ENCODE peak calls at places on chromosome 12, in eight cellular contexts. One of them, this sample, is unnamed.
A peak's percentile ranks its signal among the peaks of the same experiment; 100 is the strongest.

GRCh38 chr12:66555113-66555512 is 123.8 kb downstream of the GRIP1 start:
- DNase-seq in A549: no peak
- DNase-seq in GM12891: no peak
- DNase-seq in right lobe of liver: no peak
- DNase-seq in lower leg skin: no peak
- DNase-seq in IMR-90: no peak
- DNase-seq in testis: no peak
- DNase-seq in uterus: no peak
- DNase-seq in this sample: no peak

GRCh38 chr12:30862486-30862885 is 64.1 kb upstream of the TSPAN11 start:
- DNase-seq in A549: no peak
- DNase-seq in GM12891: no peak
- DNase-seq in right lobe of liver: peak; percentile 75
- DNase-seq in lower leg skin: no peak
- DNase-seq in IMR-90: peak; percentile 17
- DNase-seq in testis: peak; percentile 73
- DNase-seq in uterus: no peak
- DNase-seq in this sample: peak; percentile 38

GRCh38 chr12:40063424-40063823 is 42.5 kb downstream of the SLC2A13 start:
- DNase-seq in A549: no peak
- DNase-seq in GM12891: no peak
- DNase-seq in right lobe of liver: no peak
- DNase-seq in lower leg skin: no peak
- DNase-seq in IMR-90: no peak
- DNase-seq in testis: no peak
- DNase-seq in uterus: no peak
- DNase-seq in this sample: no peak

GRCh38 chr12:96383991-96384390 is 16.2 kb downstream of the CDK17 start:
- DNase-seq in A549: no peak
- DNase-seq in GM12891: no peak
- DNase-seq in right lobe of liver: no peak
- DNase-seq in lower leg skin: no peak
- DNase-seq in IMR-90: no peak
- DNase-seq in testis: no peak
- DNase-seq in uterus: no peak
- DNase-seq in this sample: no peak

GRCh38 chr12:60191676-60192359 is 596.0 kb downstream of the SLC16A7 start:
- DNase-seq in A549: no peak
- DNase-seq in GM12891: no peak
- DNase-seq in right lobe of liver: no peak
- DNase-seq in lower leg skin: no peak
- DNase-seq in IMR-90: peak; percentile 64
- DNase-seq in testis: no peak
- DNase-seq in uterus: no peak
- DNase-seq in this sample: no peak

GRCh38 chr12:116594325-116595038 is 35.3 kb downstream of the MAP1LC3B2 start:
- DNase-seq in A549: no peak
- DNase-seq in GM12891: no peak
- DNase-seq in right lobe of liver: peak; percentile 45
- DNase-seq in lower leg skin: peak; percentile 51
- DNase-seq in IMR-90: no peak
- DNase-seq in testis: no peak
- DNase-seq in uterus: no peak
- DNase-seq in this sample: peak; percentile 51

GRCh38 chr12:89707992-89708792 is 446 bp downstream of the ATP2B1 start:
- DNase-seq in A549: peak; percentile 29
- DNase-seq in GM12891: no peak
- DNase-seq in right lobe of liver: peak; percentile 54
- DNase-seq in lower leg skin: peak; percentile 35
- DNase-seq in IMR-90: peak; percentile 17
- DNase-seq in testis: peak; percentile 45
- DNase-seq in uterus: peak; percentile 34
- DNase-seq in this sample: peak; percentile 77

GRCh38 chr12:116818341-116818856 is 62.8 kb downstream of the HRK start:
- DNase-seq in A549: no peak
- DNase-seq in GM12891: no peak
- DNase-seq in right lobe of liver: peak; percentile 62
- DNase-seq in lower leg skin: peak; percentile 16
- DNase-seq in IMR-90: peak; percentile 23
- DNase-seq in testis: peak; percentile 31
- DNase-seq in uterus: peak; percentile 35
- DNase-seq in this sample: peak; percentile 58

GRCh38 chr12:104939089-104939488 is 19.0 kb downstream of the SLC41A2 start:
- DNase-seq in A549: no peak
- DNase-seq in GM12891: no peak
- DNase-seq in right lobe of liver: no peak
- DNase-seq in lower leg skin: no peak
- DNase-seq in IMR-90: no peak
- DNase-seq in testis: no peak
- DNase-seq in uterus: no peak
- DNase-seq in this sample: no peak

DNA sequence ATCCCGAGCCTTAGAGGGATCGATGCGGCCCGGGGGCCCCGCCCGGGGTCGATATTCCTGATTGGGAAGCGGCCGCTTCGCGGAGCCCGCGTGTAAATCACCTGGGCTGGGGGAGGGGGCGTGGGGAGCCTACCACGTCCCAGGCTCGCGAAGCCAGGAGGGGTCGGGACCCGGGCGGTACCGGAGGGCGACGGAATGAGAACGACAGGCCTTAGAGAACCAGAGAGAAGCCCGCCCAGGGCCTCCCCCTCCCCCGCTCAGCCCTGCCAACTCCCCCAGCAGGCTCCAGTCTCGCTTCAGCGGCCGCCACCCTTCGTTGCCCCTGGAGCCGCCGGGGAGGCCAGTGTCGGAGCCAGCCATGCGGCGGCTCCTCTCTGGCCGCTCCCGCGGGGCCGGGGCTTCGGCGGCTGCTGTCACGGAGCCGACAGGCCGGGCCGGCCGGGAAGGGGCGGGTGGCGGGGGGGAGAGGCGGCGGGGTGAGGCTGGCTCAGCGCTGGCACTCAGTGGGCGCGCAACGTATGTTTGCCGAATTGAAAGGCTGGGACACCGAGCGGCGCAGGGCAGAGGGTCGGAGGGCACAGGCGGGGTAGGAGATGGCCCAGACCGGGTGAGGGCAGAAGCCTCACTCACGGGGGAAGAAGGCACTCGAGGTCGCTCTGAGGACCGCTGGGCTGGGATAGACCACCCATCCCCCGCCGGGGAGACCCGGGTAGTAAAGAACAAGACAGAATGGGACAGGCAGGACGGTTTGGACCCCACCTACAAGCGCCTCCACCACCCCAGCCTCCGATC is 1.4 kb upstream of the DNAJC22 start:
- DNase-seq in A549: no peak
- DNase-seq in GM12891: peak; percentile 64
- DNase-seq in right lobe of liver: peak; percentile 63
- DNase-seq in lower leg skin: no peak
- DNase-seq in IMR-90: no peak
- DNase-seq in testis: peak; percentile 30
- DNase-seq in uterus: no peak
- DNase-seq in this sample: peak; percentile 74
- TF ChIP-seq POLR2A in A549: no peak
- TF ChIP-seq POLR2A in GM12891: no peak
- TF ChIP-seq POLR2A in right lobe of liver: no peak
- TF ChIP-seq POLR2A in lower leg skin: no peak
- TF ChIP-seq POLR2A in IMR-90: no peak
- TF ChIP-seq POLR2A in testis: no peak
- TF ChIP-seq POLR2A in uterus: no peak
- TF ChIP-seq POLR2A in this sample: no peak

GRCh38 chr12:63782466-63782865 is 2.8 kb downstream of the RXYLT1 start:
- DNase-seq in A549: no peak
- DNase-seq in GM12891: no peak
- DNase-seq in right lobe of liver: no peak
- DNase-seq in lower leg skin: no peak
- DNase-seq in IMR-90: no peak
- DNase-seq in testis: no peak
- DNase-seq in uterus: no peak
- DNase-seq in this sample: no peak

DNA sequence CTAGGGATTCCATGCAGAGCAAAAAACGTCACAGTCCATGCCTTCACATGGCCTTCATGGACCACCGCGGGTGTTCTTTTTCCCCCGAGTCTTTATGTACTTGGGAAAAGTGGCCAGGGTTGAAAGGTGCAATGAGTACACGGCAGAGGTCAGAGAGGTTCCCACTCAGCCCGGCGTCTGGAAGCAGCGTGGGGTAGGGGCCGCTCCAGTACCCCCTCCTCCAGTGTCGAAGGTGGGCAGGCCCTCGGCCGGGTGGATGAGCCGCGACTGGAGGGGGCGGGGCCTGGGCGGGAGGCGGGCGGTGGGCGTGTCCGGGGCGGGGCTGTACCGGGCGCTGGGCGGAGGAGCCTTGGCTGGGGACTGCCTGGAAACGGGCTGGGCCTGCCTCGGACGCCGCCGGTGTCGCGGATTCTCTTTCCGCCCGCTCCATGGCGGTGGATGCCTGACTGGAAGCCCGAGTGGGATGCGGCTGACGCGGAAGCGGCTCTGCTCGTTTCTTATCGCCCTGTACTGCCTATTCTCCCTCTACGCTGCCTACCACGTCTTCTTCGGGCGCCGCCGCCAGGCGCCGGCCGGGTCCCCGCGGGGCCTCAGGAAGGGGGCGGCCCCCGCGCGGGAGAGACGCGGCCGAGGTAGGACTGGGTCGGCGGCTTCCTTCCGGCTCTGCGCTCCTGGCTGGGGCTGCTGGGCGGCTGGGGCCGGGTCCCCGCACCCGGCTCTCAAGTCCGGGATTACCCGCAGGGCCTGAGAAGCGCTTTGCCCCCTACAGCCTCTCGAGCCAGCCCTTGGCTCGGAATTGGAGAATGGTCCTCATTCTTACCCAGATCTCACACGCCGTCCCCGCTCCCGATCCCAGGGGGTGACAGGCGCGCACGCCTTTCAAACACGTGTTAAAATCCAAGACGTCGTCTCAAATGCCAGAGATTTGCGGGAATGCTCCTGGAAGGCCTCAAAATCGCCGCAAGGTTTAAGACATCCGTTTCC is at the start of gene RXYLT1:
- DNase-seq in A549: peak; percentile 74
- DNase-seq in GM12891: peak; percentile 81
- DNase-seq in right lobe of liver: peak; percentile 92
- DNase-seq in lower leg skin: peak; percentile 70
- DNase-seq in IMR-90: peak; percentile 67
- DNase-seq in testis: peak; percentile 91
- DNase-seq in uterus: peak; percentile 82
- DNase-seq in this sample: peak; percentile 93
- TF ChIP-seq POLR2A in A549: peak; percentile 95
- TF ChIP-seq POLR2A in GM12891: peak; percentile 57
- TF ChIP-seq POLR2A in right lobe of liver: peak; percentile 84
- TF ChIP-seq POLR2A in lower leg skin: peak; percentile 6
- TF ChIP-seq POLR2A in IMR-90: peak; percentile 84
- TF ChIP-seq POLR2A in testis: no peak
- TF ChIP-seq POLR2A in uterus: peak; percentile 88
- TF ChIP-seq POLR2A in this sample: peak; percentile 88

GRCh38 chr12:71426030-71426570 is 13.5 kb upstream of the LGR5 start:
- DNase-seq in A549: no peak
- DNase-seq in GM12891: no peak
- DNase-seq in right lobe of liver: no peak
- DNase-seq in lower leg skin: no peak
- DNase-seq in IMR-90: no peak
- DNase-seq in testis: no peak
- DNase-seq in uterus: no peak
- DNase-seq in this sample: no peak
- TF ChIP-seq POLR2A in A549: no peak
- TF ChIP-seq POLR2A in GM12891: no peak
- TF ChIP-seq POLR2A in right lobe of liver: no peak
- TF ChIP-seq POLR2A in lower leg skin: no peak
- TF ChIP-seq POLR2A in IMR-90: no peak
- TF ChIP-seq POLR2A in testis: no peak
- TF ChIP-seq POLR2A in uterus: no peak
- TF ChIP-seq POLR2A in this sample: no peak

GRCh38 chr12:46472144-46472705 is 99.7 kb upstream of the SLC38A2 start:
- DNase-seq in A549: no peak
- DNase-seq in GM12891: no peak
- DNase-seq in right lobe of liver: no peak
- DNase-seq in lower leg skin: no peak
- DNase-seq in IMR-90: no peak
- DNase-seq in testis: no peak
- DNase-seq in uterus: no peak
- DNase-seq in this sample: no peak

GRCh38 chr12:46475972-46476645 is 103.5 kb upstream of the SLC38A2 start:
- DNase-seq in A549: no peak
- DNase-seq in GM12891: no peak
- DNase-seq in right lobe of liver: no peak
- DNase-seq in lower leg skin: no peak
- DNase-seq in IMR-90: no peak
- DNase-seq in testis: no peak
- DNase-seq in uterus: no peak
- DNase-seq in this sample: no peak

GRCh38 chr12:46471404-46471803 is 98.8 kb upstream of the SLC38A2 start:
- DNase-seq in A549: no peak
- DNase-seq in GM12891: no peak
- DNase-seq in right lobe of liver: no peak
- DNase-seq in lower leg skin: no peak
- DNase-seq in IMR-90: no peak
- DNase-seq in testis: no peak
- DNase-seq in uterus: no peak
- DNase-seq in this sample: no peak

GRCh38 chr12:46472893-46473633 is 100.5 kb upstream of the SLC38A2 start:
- DNase-seq in A549: no peak
- DNase-seq in GM12891: no peak
- DNase-seq in right lobe of liver: no peak
- DNase-seq in lower leg skin: no peak
- DNase-seq in IMR-90: peak; percentile 76
- DNase-seq in testis: no peak
- DNase-seq in uterus: no peak
- DNase-seq in this sample: no peak

DNA sequence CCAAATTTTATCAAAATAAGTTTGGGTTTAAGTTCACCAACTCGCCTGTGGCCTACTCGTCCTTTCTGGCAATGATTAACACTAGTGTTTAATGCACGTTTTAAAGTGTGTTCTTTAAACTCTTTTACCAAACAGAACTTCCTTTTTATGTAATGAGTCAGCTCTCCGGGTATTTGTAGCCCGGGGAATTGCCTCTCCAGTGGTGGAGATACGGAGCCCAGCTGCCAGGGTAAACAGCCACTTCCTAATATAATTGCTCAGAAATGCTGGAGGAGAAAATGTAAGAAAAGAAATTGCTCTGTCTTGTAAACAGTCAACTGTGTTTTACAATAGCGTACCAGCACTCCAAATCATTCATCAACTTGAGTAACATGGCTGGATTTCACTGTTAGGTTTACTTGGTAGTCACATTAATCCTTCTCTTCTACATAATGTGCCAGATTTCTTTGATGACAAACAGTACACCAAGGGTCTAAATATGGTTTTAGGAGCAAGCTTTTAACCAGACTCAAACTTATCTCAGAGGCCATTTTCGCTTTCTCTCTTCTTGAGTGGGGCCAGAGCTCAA is 101.1 kb upstream of the SLC38A2 start:
- DNase-seq in A549: peak; percentile 86
- DNase-seq in GM12891: no peak
- DNase-seq in right lobe of liver: peak; percentile 67
- DNase-seq in lower leg skin: peak; percentile 62
- DNase-seq in IMR-90: peak; percentile 94
- DNase-seq in testis: peak; percentile 59
- DNase-seq in uterus: peak; percentile 72
- DNase-seq in this sample: peak; percentile 70
- TF ChIP-seq POLR2A in A549: no peak
- TF ChIP-seq POLR2A in GM12891: no peak
- TF ChIP-seq POLR2A in right lobe of liver: peak; percentile 60
- TF ChIP-seq POLR2A in lower leg skin: no peak
- TF ChIP-seq POLR2A in IMR-90: no peak
- TF ChIP-seq POLR2A in testis: no peak
- TF ChIP-seq POLR2A in uterus: no peak
- TF ChIP-seq POLR2A in this sample: no peak